ENCODE peak calls at places on chromosomes 12 and 14, in four cellular contexts. Y, J, K and N are unnamed samples.

GRCh38 chr14:51643137-51643536 is 8.6 kb upstream of the FRMD6 start:
- DNase-seq in Y (no peak), J (no peak), K (no peak), N (no peak)

GRCh38 chr12:114274131-114274530 is 131.8 kb downstream of the TBX5 start:
- DNase-seq in Y (no peak), J (no peak), K (no peak), N (no peak)

GRCh38 chr14:77988096-77988870 is 181.9 kb upstream of the NRXN3 start:
- DNase-seq in Y (no peak), J (no peak), K (no peak), N (no peak)

GRCh38 chr12:49949124-49949845 is 1.3 kb upstream of the AQP2 start:
- DNase-seq in Y (no peak), J (peak; percentile 63), K (no peak), N (no peak)

GRCh38 chr12:70936414-70936813 is 15.9 kb upstream of the PTPRR start:
- DNase-seq in Y (no peak), J (no peak), K (no peak), N (no peak)

GRCh38 chr12:46354111-46354798 is 18.3 kb downstream of the SLC38A2 start:
- DNase-seq in Y (no peak), J (peak; percentile 17), K (no peak), N (no peak)

GRCh38 chr14:64040044-64040443 is 187.2 kb downstream of the SYNE2 start:
- DNase-seq in Y (no peak), J (no peak), K (no peak), N (no peak)

GRCh38 chr14:60665178-60665555 is 15.9 kb upstream of the SIX1 start:
- DNase-seq in Y (no peak), J (no peak), K (peak; percentile 74), N (no peak)

GRCh38 chr12:95237315-95237714 is 19.7 kb downstream of the VEZT start:
- DNase-seq in Y (no peak), J (no peak), K (no peak), N (no peak)

GRCh38 chr14:75554482-75554881 is 23.9 kb upstream of the FLVCR2 start:
- DNase-seq in Y (no peak), J (no peak), K (no peak), N (no peak)

GRCh38 chr12:46908936-46909635 is 83.3 kb upstream of the SLC38A4 start:
- DNase-seq in Y (no peak), J (no peak), K (no peak), N (no peak)

GRCh38 chr12:115024531-115024930 is 340.6 kb upstream of the TBX3 start:
- DNase-seq in Y (no peak), J (no peak), K (no peak), N (no peak)

GRCh38 chr12:107515446-107515958 is 170.1 kb upstream of the PWP1 start:
- DNase-seq in Y (no peak), J (no peak), K (no peak), N (no peak)

GRCh38 chr12:124306686-124307555 is 12.0 kb downstream of the RFLNA start:
- DNase-seq in Y (no peak), J (no peak), K (no peak), N (no peak)

GRCh38 chr12:103495158-103495782 is 498 bp downstream of the C12orf42 start:
- DNase-seq in Y (no peak), J (peak; percentile 36), K (no peak), N (peak; percentile 53)

GRCh38 chr14:56339855-56340701 is 221.9 kb downstream of the PELI2 start:
- DNase-seq in Y (no peak), J (peak; percentile 40), K (peak; percentile 41), N (no peak)

GRCh38 chr12:92612611-92613010 is 90.2 kb upstream of the PLEKHG7 start:
- DNase-seq in Y (no peak), J (no peak), K (no peak), N (no peak)

GRCh38 chr12:32811686-32812392 is 56.1 kb upstream of the YARS2 start:
- DNase-seq in Y (no peak), J (no peak), K (no peak), N (no peak)

GRCh38 chr12:12441891-12442461 is 85.1 kb downstream of the BORCS5 start:
- DNase-seq in Y (no peak), J (no peak), K (no peak), N (no peak)

GRCh38 chr14:23613242-23614070 is 22.7 kb upstream of the DHRS2 start:
- DNase-seq in Y (no peak), J (no peak), K (peak; percentile 100), N (no peak)

GRCh38 chr14:105419305-105420091 is at the start of gene MTA1:
- DNase-seq in Y (no peak), J (peak; percentile 78), K (peak; percentile 35), N (no peak)

GRCh38 chr12:50055831-50056628 is 1.4 kb upstream of the ASIC1 start:
- DNase-seq in Y (no peak), J (peak; percentile 65), K (peak; percentile 30), N (no peak)

GRCh38 chr14:93012516-93013367 is 89.8 kb downstream of the CHGA start:
- DNase-seq in Y (no peak), J (no peak), K (no peak), N (no peak)

GRCh38 chr12:46562625-46563228 is 190.2 kb upstream of the SLC38A2 start:
- DNase-seq in Y (no peak), J (no peak), K (peak; percentile 62), N (no peak)

GRCh38 chr12:78398750-78399149 is 465.8 kb upstream of the SYT1 start:
- DNase-seq in Y (no peak), J (no peak), K (no peak), N (no peak)
- TF ChIP-seq GABPA in Y (no peak), J (no peak), K (no peak), N (no peak)

DNA sequence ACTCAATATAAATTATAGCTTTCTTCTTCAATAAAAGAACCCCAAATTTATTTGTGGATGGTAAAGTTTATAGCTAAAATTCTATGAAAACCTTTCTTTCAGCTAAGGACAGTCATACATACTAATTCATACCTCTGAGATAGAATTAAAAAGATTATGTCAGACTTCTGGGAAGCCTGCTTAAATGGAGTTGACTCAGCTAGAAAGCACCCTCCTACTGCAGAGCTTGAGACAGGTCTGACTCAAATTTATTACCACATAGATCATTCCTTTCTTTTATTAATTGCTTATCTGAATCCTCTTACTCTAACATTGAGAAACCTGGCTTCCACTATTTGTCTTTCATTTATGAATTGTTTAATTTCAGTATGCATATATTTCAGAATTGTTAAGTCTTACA is 1007.0 kb upstream of the LRFN5 start:
- DNase-seq in Y (no peak), J (no peak), K (no peak), N (no peak)
- TF ChIP-seq SRF in Y (no peak), J (no peak), K (no peak), N (no peak)

GRCh38 chr14:68306934-68307758 is 485.7 kb downstream of the ZFP36L1 start:
- DNase-seq in Y (no peak), J (no peak), K (peak; percentile 48), N (no peak)
- TF ChIP-seq HDAC6 in Y (no peak), J (no peak), K (no peak), N (no peak)

GRCh38 chr12:44550377-44550776 is 325.7 kb downstream of the NELL2 start:
- DNase-seq in Y (no peak), J (no peak), K (no peak), N (no peak)

GRCh38 chr12:44546037-44546436 is 330.1 kb downstream of the NELL2 start:
- DNase-seq in Y (no peak), J (no peak), K (no peak), N (no peak)

DNA sequence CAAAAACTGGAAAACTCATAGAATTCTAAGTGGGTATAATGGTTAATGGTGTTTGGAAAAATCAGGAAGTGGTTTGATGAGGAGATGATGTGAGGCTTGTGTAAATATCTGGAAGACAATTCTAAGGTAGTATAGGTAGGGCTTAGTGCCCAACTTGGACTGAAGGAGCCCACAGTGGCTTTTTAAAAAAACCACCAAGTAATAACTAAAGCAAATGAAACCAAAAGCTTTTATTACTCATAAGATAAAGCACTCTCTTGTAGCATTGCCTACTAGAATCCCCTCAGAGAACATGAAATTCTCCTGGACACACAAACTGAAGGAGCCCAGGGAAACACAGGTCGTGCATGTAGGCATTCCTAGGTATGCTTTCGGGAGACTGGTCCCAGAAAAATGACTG is 324.5 kb downstream of the NELL2 start:
- DNase-seq in Y (no peak), J (no peak), K (no peak), N (no peak)
- TF ChIP-seq GABPA in Y (no peak), J (no peak), K (no peak), N (no peak)

GRCh38 chr12:57765003-57765697 is 1.7 kb downstream of the CYP27B1 start:
- DNase-seq in Y (no peak), J (no peak), K (peak; percentile 40), N (no peak)

GRCh38 chr12:57766464-57767311 is at the start of gene CYP27B1:
- DNase-seq in Y (no peak), J (peak; percentile 55), K (no peak), N (peak; percentile 72)

GRCh38 chr12:57763881-57764661 is 2.8 kb downstream of the CYP27B1 start:
- DNase-seq in Y (no peak), J (no peak), K (no peak), N (no peak)

GRCh38 chr12:57765698-57766463 is 997 bp downstream of the CYP27B1 start:
- DNase-seq in Y (no peak), J (no peak), K (no peak), N (no peak)

DNA sequence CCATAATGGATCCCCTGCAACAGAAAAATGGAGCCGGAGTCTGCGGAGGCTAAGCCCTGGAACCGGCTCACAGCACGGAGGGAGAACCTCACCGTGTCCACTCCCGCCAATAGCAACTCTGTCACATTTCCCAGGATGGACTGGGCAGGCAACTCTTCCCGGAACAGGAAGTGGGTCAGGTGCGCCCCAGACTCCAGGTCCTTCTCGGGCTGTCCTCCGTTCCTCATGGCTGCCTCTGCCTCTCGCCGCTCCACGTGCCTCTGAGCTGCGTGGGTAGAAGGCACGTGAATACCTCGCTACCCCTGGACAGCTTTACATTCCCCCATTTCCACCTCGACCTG is 2.2 kb downstream of the CYP27B1 start:
- DNase-seq in Y (no peak), J (no peak), K (no peak), N (no peak)
- TF ChIP-seq SRF in Y (no peak), J (no peak), K (no peak), N (no peak)

GRCh38 chr12:110311903-110312302 is 30.9 kb downstream of the ATP2A2 start:
- DNase-seq in Y (no peak), J (no peak), K (no peak), N (no peak)

GRCh38 chr12:110316861-110317260 is 35.8 kb downstream of the ATP2A2 start:
- DNase-seq in Y (no peak), J (no peak), K (no peak), N (no peak)

GRCh38 chr12:110310754-110311153 is 29.7 kb downstream of the ATP2A2 start:
- DNase-seq in Y (no peak), J (no peak), K (no peak), N (no peak)

GRCh38 chr12:110312581-110313360 is 31.7 kb downstream of the ATP2A2 start:
- DNase-seq in Y (no peak), J (no peak), K (no peak), N (no peak)

DNA sequence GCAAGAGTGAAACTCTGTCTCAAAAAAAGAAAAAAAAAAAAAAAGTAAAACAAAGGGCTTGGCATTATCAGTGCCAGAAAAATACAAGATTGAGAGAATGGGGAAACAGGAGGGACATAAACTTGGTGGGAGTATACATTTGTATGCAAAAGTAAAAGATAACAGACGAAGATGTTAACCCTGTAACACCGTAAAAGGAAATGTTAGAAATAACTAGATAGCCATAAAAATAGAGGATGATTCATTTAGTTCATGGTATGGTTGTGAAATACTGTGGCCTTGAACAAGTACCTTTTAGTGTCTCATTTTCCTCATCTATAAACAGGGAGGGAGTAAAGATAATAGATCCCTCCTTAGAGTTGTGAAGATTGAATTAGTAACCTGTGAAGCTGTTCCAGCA is 33.3 kb downstream of the ATP2A2 start:
- DNase-seq in Y (peak; percentile 40), J (no peak), K (peak; percentile 47), N (no peak)
- TF ChIP-seq HDAC6 in Y (no peak), J (no peak), K (no peak), N (no peak)